ENCODE peak calls at places on chromosomes 5 and 9, in six cellular contexts. One of them, this sample, is unnamed.

GRCh38 chr5:35009657-35010056 is 38.1 kb downstream of the AGXT2 start:
- DNase-seq in adipocyte: peak; percentile 28
- DNase-seq in body of pancreas: no peak
- DNase-seq in A549: no peak
- DNase-seq in mammary epithelial cell: no peak
- DNase-seq in CD8-positive, alpha-beta memory T cell: no peak
- DNase-seq in this sample: no peak

GRCh38 chr5:147767048-147767447 is 15.5 kb downstream of the JAKMIP2 start:
- DNase-seq in adipocyte: no peak
- DNase-seq in body of pancreas: no peak
- DNase-seq in A549: no peak
- DNase-seq in mammary epithelial cell: no peak
- DNase-seq in CD8-positive, alpha-beta memory T cell: no peak
- DNase-seq in this sample: no peak

GRCh38 chr9:84170521-84171141 is 169.9 kb downstream of the SLC28A3 start:
- DNase-seq in adipocyte: peak; percentile 94
- DNase-seq in body of pancreas: peak; percentile 87
- DNase-seq in A549: peak; percentile 30
- DNase-seq in mammary epithelial cell: peak; percentile 48
- DNase-seq in CD8-positive, alpha-beta memory T cell: no peak
- DNase-seq in this sample: peak; percentile 70

GRCh38 chr5:21219255-21219654 is 1231.3 kb upstream of the CDH18 start:
- DNase-seq in adipocyte: peak; percentile 17
- DNase-seq in body of pancreas: no peak
- DNase-seq in A549: no peak
- DNase-seq in mammary epithelial cell: peak; percentile 35
- DNase-seq in CD8-positive, alpha-beta memory T cell: no peak
- DNase-seq in this sample: no peak

GRCh38 chr9:19785230-19785629 is 3.6 kb downstream of the SLC24A2 start:
- DNase-seq in adipocyte: no peak
- DNase-seq in body of pancreas: no peak
- DNase-seq in A549: no peak
- DNase-seq in mammary epithelial cell: no peak
- DNase-seq in CD8-positive, alpha-beta memory T cell: no peak
- DNase-seq in this sample: no peak

GRCh38 chr5:156475182-156475830 is 148.3 kb downstream of the SGCD start:
- DNase-seq in adipocyte: peak; percentile 4
- DNase-seq in body of pancreas: no peak
- DNase-seq in A549: no peak
- DNase-seq in mammary epithelial cell: no peak
- DNase-seq in CD8-positive, alpha-beta memory T cell: no peak
- DNase-seq in this sample: no peak

GRCh38 chr9:122389799-122390481 is 19.1 kb downstream of the PTGS1 start:
- DNase-seq in adipocyte: no peak
- DNase-seq in body of pancreas: no peak
- DNase-seq in A549: no peak
- DNase-seq in mammary epithelial cell: peak; percentile 50
- DNase-seq in CD8-positive, alpha-beta memory T cell: no peak
- DNase-seq in this sample: no peak

GRCh38 chr5:37552770-37553719 is 173.9 kb downstream of the WDR70 start:
- DNase-seq in adipocyte: peak; percentile 54
- DNase-seq in body of pancreas: no peak
- DNase-seq in A549: no peak
- DNase-seq in mammary epithelial cell: no peak
- DNase-seq in CD8-positive, alpha-beta memory T cell: no peak
- DNase-seq in this sample: no peak

GRCh38 chr9:24986331-24986730 is 440.6 kb upstream of the IZUMO3 start:
- DNase-seq in adipocyte: no peak
- DNase-seq in body of pancreas: no peak
- DNase-seq in A549: no peak
- DNase-seq in mammary epithelial cell: no peak
- DNase-seq in CD8-positive, alpha-beta memory T cell: no peak
- DNase-seq in this sample: no peak
- H3K4me1 ChIP-seq in adipocyte: no peaks in the 10 kb centered on the region
- H3K4me1 ChIP-seq in body of pancreas: no peaks in the 10 kb centered on the region
- H3K4me1 ChIP-seq in A549: no peaks in the 10 kb centered on the region
- H3K4me1 ChIP-seq in mammary epithelial cell: no peaks in the 10 kb centered on the region
- H3K4me1 ChIP-seq in CD8-positive, alpha-beta memory T cell: no peaks in the 10 kb centered on the region
- H3K4me1 ChIP-seq in this sample: no peaks in the 10 kb centered on the region

DNA sequence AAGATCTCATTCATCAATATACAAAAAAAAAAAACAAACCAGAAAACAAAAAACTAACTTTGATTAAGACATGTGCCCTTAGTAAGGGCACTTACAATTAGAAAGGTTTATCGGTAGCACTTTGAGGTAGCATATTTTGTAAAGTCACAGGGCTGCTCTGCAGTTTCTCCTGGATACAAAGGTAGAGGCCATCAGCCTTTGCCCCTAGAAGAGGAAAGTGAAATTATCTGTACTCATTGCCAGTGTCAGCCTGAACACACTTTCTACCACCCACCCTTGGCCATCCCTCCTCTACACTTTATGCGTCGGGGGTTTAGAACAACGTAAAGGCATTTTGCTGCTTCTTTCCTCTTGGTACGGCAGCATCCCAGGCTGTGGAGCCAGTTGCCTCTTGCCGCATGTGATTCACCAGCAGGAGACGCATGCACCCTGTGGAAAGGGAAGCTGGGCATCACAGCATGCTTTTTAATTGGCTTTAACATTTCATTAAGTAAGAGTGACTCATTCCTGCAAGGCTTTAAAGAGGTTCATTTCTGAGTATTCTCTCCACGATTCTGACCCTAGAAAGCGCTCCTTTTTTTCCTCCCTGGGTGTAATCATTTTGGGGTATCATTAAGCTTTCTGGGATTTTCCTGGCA is 84.6 kb downstream of the CEMIP2 start:
- DNase-seq in adipocyte: peak; percentile 68
- DNase-seq in body of pancreas: no peak
- DNase-seq in A549: no peak
- DNase-seq in mammary epithelial cell: peak; percentile 83
- DNase-seq in CD8-positive, alpha-beta memory T cell: no peak
- DNase-seq in this sample: no peak
- H3K4me1 ChIP-seq in adipocyte: peaks cover 60% of the 10 kb centered on the region
- H3K4me1 ChIP-seq in body of pancreas: peaks cover 10% of the 10 kb centered on the region
- H3K4me1 ChIP-seq in A549: peaks cover 89% of the 10 kb centered on the region
- H3K4me1 ChIP-seq in mammary epithelial cell: peaks cover 62% of the 10 kb centered on the region
- H3K4me1 ChIP-seq in CD8-positive, alpha-beta memory T cell: peaks cover 28% of the 10 kb centered on the region
- H3K4me1 ChIP-seq in this sample: peaks cover 40% of the 10 kb centered on the region

DNA sequence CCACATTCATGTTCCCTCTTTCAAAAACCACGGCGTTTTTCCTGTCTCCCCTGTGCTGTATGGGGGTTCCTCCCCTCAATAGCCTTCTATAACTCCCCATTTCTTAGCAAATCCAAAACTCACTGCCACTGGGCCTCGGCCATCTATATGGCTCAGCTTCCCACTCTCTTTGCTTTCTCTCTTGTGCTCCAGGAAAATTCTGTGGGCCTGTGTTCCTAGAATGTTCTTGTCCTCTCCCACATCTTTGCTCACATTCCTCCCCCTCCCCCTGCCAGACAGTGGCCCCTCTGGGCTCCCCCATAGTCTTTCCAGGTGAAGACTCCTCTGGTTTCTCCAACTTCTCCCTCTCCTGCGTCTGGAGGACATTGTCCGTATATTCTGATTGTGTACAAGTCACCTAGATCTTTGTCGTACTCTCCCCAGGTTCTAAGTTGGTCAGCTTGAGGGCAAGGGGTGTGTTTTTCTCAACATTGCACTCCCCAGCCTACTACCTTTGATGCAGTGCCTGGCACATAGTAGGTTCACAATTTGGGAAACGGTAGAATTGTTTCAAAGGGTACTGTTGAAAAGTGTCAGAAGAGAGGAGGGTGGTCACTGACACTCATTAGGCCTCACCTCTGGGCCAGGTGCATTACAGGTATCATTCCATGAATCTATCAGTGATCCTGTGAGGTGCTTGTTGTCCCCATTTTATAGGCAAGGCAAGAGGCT is 3.7 kb upstream of the DUSP1 start:
- DNase-seq in adipocyte: no peak
- DNase-seq in body of pancreas: no peak
- DNase-seq in A549: no peak
- DNase-seq in mammary epithelial cell: no peak
- DNase-seq in CD8-positive, alpha-beta memory T cell: no peak
- DNase-seq in this sample: no peak
- H3K4me1 ChIP-seq in adipocyte: peaks cover 74% of the 10 kb centered on the region
- H3K4me1 ChIP-seq in body of pancreas: peaks cover 54% of the 10 kb centered on the region
- H3K4me1 ChIP-seq in A549: peaks cover 74% of the 10 kb centered on the region
- H3K4me1 ChIP-seq in mammary epithelial cell: peaks cover 53% of the 10 kb centered on the region
- H3K4me1 ChIP-seq in CD8-positive, alpha-beta memory T cell: peaks cover 49% of the 10 kb centered on the region
- H3K4me1 ChIP-seq in this sample: peaks cover 67% of the 10 kb centered on the region

GRCh38 chr9:34991833-34992375 is 2.4 kb downstream of the DNAJB5 start:
- DNase-seq in adipocyte: no peak
- DNase-seq in body of pancreas: peak; percentile 65
- DNase-seq in A549: no peak
- DNase-seq in mammary epithelial cell: no peak
- DNase-seq in CD8-positive, alpha-beta memory T cell: no peak
- DNase-seq in this sample: peak; percentile 57
- H3K4me1 ChIP-seq in adipocyte: peaks cover 69% of the 10 kb centered on the region
- H3K4me1 ChIP-seq in body of pancreas: peaks cover 37% of the 10 kb centered on the region
- H3K4me1 ChIP-seq in A549: peaks cover 49% of the 10 kb centered on the region
- H3K4me1 ChIP-seq in mammary epithelial cell: peaks cover 51% of the 10 kb centered on the region
- H3K4me1 ChIP-seq in CD8-positive, alpha-beta memory T cell: peaks cover 24% of the 10 kb centered on the region
- H3K4me1 ChIP-seq in this sample: peaks cover 30% of the 10 kb centered on the region

DNA sequence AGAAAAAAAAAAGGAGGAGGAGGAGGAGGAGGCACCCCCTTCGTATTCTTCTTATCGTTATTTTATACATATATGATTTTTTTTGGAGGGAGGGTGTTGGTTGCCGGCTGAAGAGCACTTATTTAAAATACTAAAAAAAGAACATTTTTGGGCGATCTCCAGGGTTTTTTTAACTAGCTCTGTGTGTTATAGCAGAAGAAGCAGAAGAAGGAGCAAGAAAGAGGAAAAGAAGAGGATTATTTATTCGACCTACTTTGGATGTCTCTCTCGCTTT is 440 bp downstream of the NR2F1 start:
- DNase-seq in adipocyte: peak; percentile 48
- DNase-seq in body of pancreas: no peak
- DNase-seq in A549: no peak
- DNase-seq in mammary epithelial cell: no peak
- DNase-seq in CD8-positive, alpha-beta memory T cell: no peak
- DNase-seq in this sample: no peak
- H3K4me1 ChIP-seq in adipocyte: peaks cover 13% of the 10 kb centered on the region
- H3K4me1 ChIP-seq in body of pancreas: peaks cover 45% of the 10 kb centered on the region
- H3K4me1 ChIP-seq in A549: peaks cover 7% of the 10 kb centered on the region
- H3K4me1 ChIP-seq in mammary epithelial cell: peaks cover 19% of the 10 kb centered on the region
- H3K4me1 ChIP-seq in CD8-positive, alpha-beta memory T cell: peaks cover 36% of the 10 kb centered on the region
- H3K4me1 ChIP-seq in this sample: peaks cover 25% of the 10 kb centered on the region

GRCh38 chr9:131402073-131402472 is 8.2 kb downstream of the PRRC2B start:
- DNase-seq in adipocyte: no peak
- DNase-seq in body of pancreas: no peak
- DNase-seq in A549: no peak
- DNase-seq in mammary epithelial cell: no peak
- DNase-seq in CD8-positive, alpha-beta memory T cell: no peak
- DNase-seq in this sample: no peak
- H3K4me1 ChIP-seq in adipocyte: peaks cover 77% of the 10 kb centered on the region
- H3K4me1 ChIP-seq in body of pancreas: peaks cover 94% of the 10 kb centered on the region
- H3K4me1 ChIP-seq in A549: peaks cover 92% of the 10 kb centered on the region
- H3K4me1 ChIP-seq in mammary epithelial cell: peaks cover 54% of the 10 kb centered on the region
- H3K4me1 ChIP-seq in CD8-positive, alpha-beta memory T cell: peaks cover 92% of the 10 kb centered on the region
- H3K4me1 ChIP-seq in this sample: peaks cover 92% of the 10 kb centered on the region

GRCh38 chr9:37163299-37163698 is 42.9 kb downstream of the ZCCHC7 start:
- DNase-seq in adipocyte: no peak
- DNase-seq in body of pancreas: no peak
- DNase-seq in A549: no peak
- DNase-seq in mammary epithelial cell: no peak
- DNase-seq in CD8-positive, alpha-beta memory T cell: no peak
- DNase-seq in this sample: no peak
- H3K4me1 ChIP-seq in adipocyte: no peaks in the 10 kb centered on the region
- H3K4me1 ChIP-seq in body of pancreas: no peaks in the 10 kb centered on the region
- H3K4me1 ChIP-seq in A549: no peaks in the 10 kb centered on the region
- H3K4me1 ChIP-seq in mammary epithelial cell: no peaks in the 10 kb centered on the region
- H3K4me1 ChIP-seq in CD8-positive, alpha-beta memory T cell: no peaks in the 10 kb centered on the region
- H3K4me1 ChIP-seq in this sample: no peaks in the 10 kb centered on the region

DNA sequence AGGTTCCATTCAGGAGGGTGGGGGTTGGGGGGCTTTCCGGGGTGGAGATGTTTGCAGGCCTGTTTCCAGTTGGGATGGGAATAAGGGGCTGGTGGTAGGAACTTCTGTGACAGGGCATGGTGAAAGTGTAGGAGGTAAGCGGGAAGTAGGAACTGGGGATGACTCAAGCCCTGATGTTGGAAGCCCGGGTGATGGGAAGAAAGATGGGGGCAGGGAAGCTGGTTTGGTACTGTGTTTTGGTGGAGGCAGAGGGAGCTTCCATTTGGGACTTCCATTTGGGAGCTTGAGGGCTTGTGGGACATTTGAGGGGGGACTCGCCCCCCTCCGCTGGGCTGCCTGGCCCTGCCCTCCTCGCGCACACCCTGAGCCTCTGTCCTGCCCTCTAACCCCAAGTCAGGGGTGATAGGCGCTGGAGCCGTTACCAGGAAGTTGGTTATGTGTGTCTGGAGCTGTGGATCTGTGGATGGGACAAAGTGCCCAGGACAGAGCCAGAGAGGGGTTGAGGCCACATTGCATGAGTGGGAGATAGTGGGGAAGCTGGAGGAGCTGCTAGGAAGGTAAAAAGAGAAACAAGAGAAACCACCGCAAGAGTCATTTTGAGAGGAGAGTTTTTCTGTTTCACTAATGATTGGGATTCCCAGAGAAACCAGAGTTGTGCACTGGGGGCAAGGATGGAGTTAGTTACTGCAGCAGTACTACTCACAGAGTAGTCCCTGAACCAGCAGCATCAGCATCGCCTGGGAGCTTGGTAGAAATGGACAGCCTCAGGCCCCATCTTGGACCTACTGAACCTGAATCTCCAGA is 6.6 kb downstream of the RGS14 start:
- DNase-seq in adipocyte: no peak
- DNase-seq in body of pancreas: no peak
- DNase-seq in A549: no peak
- DNase-seq in mammary epithelial cell: no peak
- DNase-seq in CD8-positive, alpha-beta memory T cell: no peak
- DNase-seq in this sample: no peak
- H3K4me1 ChIP-seq in adipocyte: peaks cover 21% of the 10 kb centered on the region
- H3K4me1 ChIP-seq in body of pancreas: peaks cover 59% of the 10 kb centered on the region
- H3K4me1 ChIP-seq in A549: peaks cover 3% of the 10 kb centered on the region
- H3K4me1 ChIP-seq in mammary epithelial cell: peaks cover 12% of the 10 kb centered on the region
- H3K4me1 ChIP-seq in CD8-positive, alpha-beta memory T cell: peaks cover 72% of the 10 kb centered on the region
- H3K4me1 ChIP-seq in this sample: peaks cover 32% of the 10 kb centered on the region